ENCODE peak calls at places on chromosomes 13 and 19, in nine cellular contexts. L is dorsolateral prefrontal cortex, C is neuronal stem cell, P is left ventricle myocardium inferior, S is body of pancreas, B is uterus, Z is tibial artery, H is PC-9, W is AG04450. Q is an unnamed sample. For H3K27me3, the result is how much of the 10 kb centered on the place peaks cover.

GRCh38 chr13:59744747-59745394 is 418.9 kb downstream of the DIAPH3 start:
- DNase-seq in L (no peak), C (no peak), P (no peak), S (no peak), B (no peak), Z (no peak), H (no peak), W (no peak), Q (no peak)

GRCh38 chr13:71590654-71591148 is 276.3 kb downstream of the DACH1 start:
- DNase-seq in L (no peak), C (no peak), P (no peak), S (no peak), B (no peak), Z (no peak), H (no peak), W (no peak), Q (no peak)

GRCh38 chr19:11606484-11606883 is 9.2 kb downstream of the ZNF627 start:
- DNase-seq in L (no peak), C (no peak), P (no peak), S (no peak), B (no peak), Z (no peak), H (no peak), W (no peak), Q (no peak)

GRCh38 chr19:36106441-36106840 is 4.5 kb upstream of the OVOL3 start:
- DNase-seq in L (no peak), C (no peak), P (no peak), S (no peak), B (no peak), Z (no peak), H (no peak), W (no peak), Q (no peak)

GRCh38 chr13:36616706-36617105 is 57.1 kb upstream of the SERTM1 start:
- DNase-seq in L (no peak), C (no peak), P (no peak), S (no peak), B (no peak), Z (no peak), H (no peak), W (no peak), Q (no peak)

GRCh38 chr19:15371786-15372380 is 7.7 kb downstream of the AKAP8 start:
- DNase-seq in L (peak), C (no peak), P (no peak), S (no peak), B (no peak), Z (no peak), H (no peak), W (no peak), Q (no peak)

GRCh38 chr13:31044658-31045620 is 112.5 kb downstream of the TEX26 start:
- DNase-seq in L (no peak), C (no peak), P (no peak), S (no peak), B (no peak), Z (no peak), H (peak), W (no peak), Q (no peak)

GRCh38 chr19:39157275-39157996 is 31.9 kb downstream of the PAK4 start:
- DNase-seq in L (no peak), C (no peak), P (no peak), S (no peak), B (no peak), Z (no peak), H (no peak), W (no peak), Q (no peak)

GRCh38 chr19:46975918-46976782 is 43.5 kb upstream of the NPAS1 start:
- DNase-seq in L (peak), C (peak), P (peak), S (peak), B (peak), Z (peak), H (peak), W (peak), Q (peak)

GRCh38 chr19:39021063-39021462 is 11.3 kb downstream of the FBXO27 start:
- DNase-seq in L (no peak), C (no peak), P (no peak), S (no peak), B (no peak), Z (no peak), H (no peak), W (no peak), Q (no peak)

GRCh38 chr13:42807866-42808265 is 26.5 kb downstream of the FAM216B start:
- DNase-seq in L (no peak), C (no peak), P (no peak), S (no peak), B (no peak), Z (no peak), H (peak), W (no peak), Q (no peak)

GRCh38 chr13:107864543-107865460 is 350.5 kb downstream of the LIG4 start:
- DNase-seq in L (no peak), C (peak), P (no peak), S (no peak), B (no peak), Z (no peak), H (no peak), W (peak), Q (no peak)

GRCh38 chr19:38877781-38878574 is at the start of gene RINL:
- DNase-seq in L (no peak), C (no peak), P (no peak), S (no peak), B (no peak), Z (no peak), H (no peak), W (no peak), Q (no peak)

GRCh38 chr13:44879452-44880058 is 109.7 kb downstream of the NUFIP1 start:
- DNase-seq in L (no peak), C (no peak), P (no peak), S (peak), B (no peak), Z (no peak), H (no peak), W (no peak), Q (no peak)

GRCh38 chr13:30388401-30389283 is 33.7 kb upstream of the UBE2L5 start:
- DNase-seq in L (no peak), C (no peak), P (no peak), S (no peak), B (peak), Z (no peak), H (no peak), W (peak), Q (no peak)

GRCh38 chr19:49361438-49362047 is 673 bp downstream of the TEAD2 start:
- DNase-seq in L (no peak), C (peak), P (peak), S (peak), B (peak), Z (peak), H (no peak), W (peak), Q (peak)

GRCh38 chr19:1009976-1010538 is 9.8 kb downstream of the GRIN3B start:
- DNase-seq in L (no peak), C (no peak), P (no peak), S (no peak), B (no peak), Z (no peak), H (no peak), W (no peak), Q (no peak)

GRCh38 chr19:1007852-1008251 is 7.6 kb downstream of the GRIN3B start:
- DNase-seq in L (no peak), C (no peak), P (no peak), S (no peak), B (no peak), Z (no peak), H (no peak), W (no peak), Q (no peak)

GRCh38 chr19:1008268-1009042 is 8.2 kb downstream of the GRIN3B start:
- DNase-seq in L (no peak), C (no peak), P (no peak), S (no peak), B (no peak), Z (no peak), H (no peak), W (no peak), Q (no peak)

GRCh38 chr19:1010586-1011510 is 10.1 kb downstream of the TMEM259 start:
- DNase-seq in L (no peak), C (no peak), P (no peak), S (no peak), B (no peak), Z (no peak), H (no peak), W (no peak), Q (no peak)

DNA sequence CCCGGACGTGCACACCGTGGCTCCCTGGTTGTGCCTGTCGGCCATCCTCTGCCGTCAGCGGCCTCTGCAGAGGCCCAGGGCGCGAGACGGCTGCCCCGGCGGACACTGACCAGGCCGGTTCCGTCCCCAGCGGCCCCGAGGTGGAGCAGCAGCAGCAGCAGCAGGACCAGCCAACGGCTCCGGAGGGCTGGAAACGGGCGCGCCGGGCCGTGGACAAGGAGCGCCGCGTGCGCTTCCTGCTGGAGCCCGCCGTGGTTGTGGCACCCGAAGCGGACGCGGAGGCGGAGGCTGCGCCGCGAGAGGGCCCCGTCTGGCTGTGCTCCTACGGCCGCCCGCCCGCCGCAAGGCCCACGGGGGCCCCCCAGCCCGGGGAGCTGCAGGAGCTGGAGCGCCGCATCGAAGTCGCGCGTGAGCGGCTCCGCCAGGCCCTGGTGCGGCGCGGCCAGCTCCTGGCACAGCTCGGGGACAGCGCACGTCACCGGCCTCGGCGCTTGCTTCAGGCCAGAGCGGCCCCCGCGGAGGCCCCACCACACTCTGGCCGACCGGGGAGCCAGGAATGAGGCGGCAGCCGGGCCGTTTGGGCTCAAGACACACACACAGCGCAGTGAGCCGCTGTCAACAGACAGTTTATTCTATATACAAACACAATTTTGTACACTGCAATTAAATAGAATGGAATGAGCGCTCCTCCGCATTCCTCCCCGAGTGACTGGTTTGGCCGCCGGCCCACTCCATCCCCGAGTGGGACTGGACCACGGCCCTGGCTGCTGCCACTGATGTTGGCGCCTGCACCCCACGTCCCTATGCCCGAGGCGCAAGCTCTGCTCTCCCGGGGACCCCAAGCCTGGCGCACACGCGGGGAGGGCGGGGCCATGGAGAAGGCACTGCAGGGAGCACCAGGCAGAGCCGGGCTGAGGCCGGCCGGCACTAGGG is 9.1 kb downstream of the GRIN3B start:
- DNase-seq in L (no peak), C (no peak), P (no peak), S (no peak), B (peak), Z (no peak), H (no peak), W (peak), Q (peak)
- H3K4me3 ChIP-seq in L (no peak), C (no peak), P (no peak), S (no peak), B (no peak), Z (no peak), H (no peak), W (peak), Q (no peak)

GRCh38 chr19:13001502-13002388 is 6.5 kb downstream of the NFIX start:
- DNase-seq in L (peak), C (no peak), P (peak), S (no peak), B (peak), Z (peak), H (no peak), W (no peak), Q (no peak)
- H3K27me3 ChIP-seq in L (under half), C (half or more), P (under half), S (under half), B (under half), Z (under half), H (under half), W (under half), Q (under half)

GRCh38 chr19:58059003-58059671 is at the start of gene ZNF135:
- DNase-seq in L (peak), C (peak), P (peak), S (peak), B (peak), Z (peak), H (no peak), W (peak), Q (peak)
- H3K4me3 ChIP-seq in L (peak), C (peak), P (peak), S (no peak), B (peak), Z (peak), H (no peak), W (peak), Q (peak)

DNA sequence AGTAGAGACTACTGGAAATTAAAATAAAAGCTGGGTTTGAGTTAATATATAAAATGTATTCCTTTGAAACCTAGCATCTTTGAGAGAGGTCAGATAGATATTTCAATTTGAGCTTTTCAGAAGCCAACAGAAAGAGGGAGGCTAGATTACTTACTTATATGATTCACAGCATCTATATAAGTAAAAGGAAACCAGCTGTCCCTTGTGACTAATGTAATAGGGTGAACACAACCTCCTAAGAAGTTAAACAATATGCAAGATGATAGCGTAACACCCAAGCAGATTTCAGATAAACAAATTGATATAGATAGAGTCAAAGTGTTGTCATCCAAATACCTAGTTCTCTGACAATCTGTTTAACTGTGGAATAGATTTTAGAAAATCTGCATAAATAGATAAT is 393.5 kb upstream of the GPC6 start:
- DNase-seq in L (no peak), C (no peak), P (no peak), S (no peak), B (no peak), Z (no peak), H (no peak), W (peak), Q (no peak)
- H3K27me3 ChIP-seq in L (under half), C (under half), P (under half), S (under half), B (under half), Z (under half), H (under half), W (under half), Q (under half)

DNA sequence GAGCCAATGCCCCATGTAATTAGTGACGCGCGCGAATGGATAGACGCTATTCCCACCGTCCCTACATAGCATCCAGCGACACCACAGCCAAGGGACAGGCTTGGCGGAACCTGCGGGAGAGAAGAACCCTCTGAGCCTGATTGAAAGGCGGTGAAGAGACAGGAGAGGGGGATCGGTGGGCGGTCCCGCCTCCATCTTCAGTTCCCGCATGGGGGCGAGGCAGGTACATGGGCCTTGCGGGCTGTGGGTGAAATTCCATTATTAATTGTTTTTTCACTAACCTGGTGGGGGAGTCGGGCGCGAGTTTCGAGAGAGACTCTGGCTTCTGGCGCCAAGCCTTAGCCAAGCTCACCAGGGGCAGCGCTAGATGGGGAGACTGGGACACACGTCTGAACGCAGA is 8.4 kb upstream of the TEX101 start:
- DNase-seq in L (no peak), C (no peak), P (no peak), S (no peak), B (no peak), Z (no peak), H (no peak), W (no peak), Q (no peak)
- H3K4me3 ChIP-seq in L (no peak), C (no peak), P (no peak), S (no peak), B (no peak), Z (no peak), H (no peak), W (no peak), Q (no peak)

GRCh38 chr13:25662516-25662915 is 290.7 kb downstream of the ATP8A2 start:
- DNase-seq in L (no peak), C (no peak), P (no peak), S (no peak), B (no peak), Z (no peak), H (no peak), W (no peak), Q (no peak)
- H3K27me3 ChIP-seq in L (under half), C (under half), P (under half), S (under half), B (under half), Z (under half), H (half or more), W (under half), Q (under half)

Q was measured in BJ.